ENCODE peak calls at places on chromosome X, in eight cellular contexts. V is AG09309; I is CD8-positive, alpha-beta memory T cell; E is activated CD4-positive, alpha-beta T cell treated with anti-CD3 and anti-CD28 coated beads, Interleukin-2, amount 50 U/mL, for 48 hours; T is WTC11; R is sigmoid colon; X is SW 1271; M is activated CD8-positive, alpha-beta memory T cell treated with anti-CD3 and anti-CD28 coated beads for 48 hours. N is an unnamed sample.

GRCh38 chrX:109301177-109301576 is 180.7 kb downstream of the GUCY2F start:
- DNase-seq in V (no peak), I (no peak), E (no peak), T (no peak), R (no peak), X (no peak), M (no peak), N (no peak)

GRCh38 chrX:112670290-112670689 is 9.4 kb downstream of the LHFPL1 start:
- DNase-seq in V (no peak), I (no peak), E (no peak), T (no peak), R (no peak), X (no peak), M (no peak), N (no peak)

GRCh38 chrX:68697036-68697435 is 49.6 kb downstream of the STARD8 start:
- DNase-seq in V (no peak), I (no peak), E (no peak), T (no peak), R (no peak), X (no peak), M (no peak), N (no peak)

GRCh38 chrX:69277961-69278795 is 112.9 kb upstream of the PJA1 start:
- DNase-seq in V (no peak), I (no peak), E (no peak), T (peak), R (no peak), X (no peak), M (no peak), N (no peak)

GRCh38 chrX:84153538-84153937 is 34.5 kb downstream of the RPS6KA6 start:
- DNase-seq in V (no peak), I (no peak), E (no peak), T (no peak), R (no peak), X (no peak), M (no peak), N (no peak)

GRCh38 chrX:4656419-4656818 is 943.0 kb upstream of the PRKX start:
- DNase-seq in V (no peak), I (no peak), E (no peak), T (no peak), R (no peak), X (no peak), M (no peak), N (no peak)

GRCh38 chrX:131199086-131199485 is 90.0 kb downstream of the IGSF1 start:
- DNase-seq in V (no peak), I (no peak), E (no peak), T (no peak), R (no peak), X (no peak), M (no peak), N (no peak)

GRCh38 chrX:114611018-114611619 is 27.2 kb downstream of the HTR2C start:
- DNase-seq in V (no peak), I (no peak), E (peak), T (peak), R (no peak), X (no peak), M (no peak), N (peak)

GRCh38 chrX:115226929-115227328 is 7.0 kb downstream of the LRCH2 start:
- DNase-seq in V (peak), I (no peak), E (no peak), T (peak), R (no peak), X (no peak), M (no peak), N (no peak)

GRCh38 chrX:129842510-129843208 is 1.0 kb downstream of the ZDHHC9 start:
- DNase-seq in V (no peak), I (no peak), E (peak), T (peak), R (peak), X (no peak), M (no peak), N (no peak)

GRCh38 chrX:17679261-17679660 is 58.0 kb upstream of the SCML1 start:
- DNase-seq in V (no peak), I (no peak), E (no peak), T (no peak), R (no peak), X (no peak), M (no peak), N (no peak)

GRCh38 chrX:39158801-39159657 is 357.8 kb downstream of the MID1IP1 start:
- DNase-seq in V (peak), I (no peak), E (no peak), T (no peak), R (no peak), X (no peak), M (no peak), N (no peak)

GRCh38 chrX:15299945-15300851 is 15.2 kb downstream of the ASB11 start:
- DNase-seq in V (no peak), I (no peak), E (no peak), T (no peak), R (no peak), X (no peak), M (no peak), N (no peak)

GRCh38 chrX:29661290-29661689 is 554.1 kb upstream of the MAGEB2 start:
- DNase-seq in V (no peak), I (no peak), E (no peak), T (no peak), R (no peak), X (peak), M (no peak), N (no peak)

GRCh38 chrX:10048695-10049094 is 81.5 kb downstream of the CLDN34 start:
- DNase-seq in V (no peak), I (no peak), E (no peak), T (no peak), R (no peak), X (no peak), M (no peak), N (no peak)

GRCh38 chrX:110310000-110310790 is 7.7 kb downstream of the AMMECR1 start:
- DNase-seq in V (no peak), I (no peak), E (no peak), T (no peak), R (no peak), X (no peak), M (no peak), N (no peak)

GRCh38 chrX:153974003-153974725 is 1.6 kb downstream of the TMEM187 start:
- DNase-seq in V (no peak), I (no peak), E (no peak), T (no peak), R (no peak), X (no peak), M (no peak), N (no peak)

GRCh38 chrX:129983575-129984131 is 1.2 kb downstream of the BCORL1 start:
- DNase-seq in V (no peak), I (peak), E (peak), T (peak), R (peak), X (no peak), M (no peak), N (no peak)

N was measured in AG04450.